ENCODE peak calls at places on chromosomes 7 and 10, in five cellular contexts. J is NCI-H1105 treated with DMSO at 0.1 percent for 48 hours, I is iPS-NIHi11, W is AML-193, Z is T-cell. E is an unnamed sample.

GRCh38 chr10:92110039-92110794 is 180.7 kb downstream of the CPEB3 start:
- DNase-seq in J (peak; percentile 55), I (no peak), W (no peak), Z (no peak), E (peak; percentile 8)

GRCh38 chr7:19972872-19973271 is 199.5 kb upstream of the TMEM196 start:
- DNase-seq in J (no peak), I (no peak), W (no peak), Z (no peak), E (no peak)

GRCh38 chr10:100646033-100646432 is 99.3 kb upstream of the PAX2 start:
- DNase-seq in J (no peak), I (no peak), W (no peak), Z (no peak), E (no peak)

GRCh38 chr10:65194555-65194954 is 1673.4 kb downstream of the REEP3 start:
- DNase-seq in J (no peak), I (no peak), W (no peak), Z (no peak), E (no peak)

GRCh38 chr7:42232275-42232674 is 4.7 kb downstream of the GLI3 start:
- DNase-seq in J (no peak), I (no peak), W (no peak), Z (no peak), E (no peak)

GRCh38 chr10:106310596-106310995 is 853.9 kb downstream of the SORCS1 start:
- DNase-seq in J (no peak), I (peak; percentile 61), W (no peak), Z (no peak), E (no peak)

GRCh38 chr7:107850671-107851070 is 40.3 kb upstream of the DLD start:
- DNase-seq in J (no peak), I (no peak), W (no peak), Z (no peak), E (no peak)

GRCh38 chr7:24572421-24573007 is 738 bp upstream of the PALS2 start:
- DNase-seq in J (peak; percentile 11), I (no peak), W (no peak), Z (no peak), E (no peak)

GRCh38 chr7:77893813-77894212 is 95.2 kb downstream of the PHTF2 start:
- DNase-seq in J (no peak), I (no peak), W (no peak), Z (no peak), E (no peak)

GRCh38 chr10:13743101-13743693 is 156.4 kb downstream of the PRPF18 start:
- DNase-seq in J (no peak), I (no peak), W (no peak), Z (no peak), E (no peak)

GRCh38 chr7:117793496-117793895 is 79.7 kb downstream of the CTTNBP2 start:
- DNase-seq in J (no peak), I (no peak), W (no peak), Z (no peak), E (no peak)

GRCh38 chr7:35988818-35989217 is 164.2 kb upstream of the EEPD1 start:
- DNase-seq in J (no peak), I (no peak), W (no peak), Z (no peak), E (no peak)

GRCh38 chr7:41146423-41146822 is 556.5 kb downstream of the INHBA start:
- DNase-seq in J (no peak), I (no peak), W (no peak), Z (no peak), E (no peak)

GRCh38 chr7:1819258-1819841 is 149.3 kb downstream of the ELFN1 start:
- DNase-seq in J (no peak), I (no peak), W (no peak), Z (no peak), E (no peak)

GRCh38 chr7:64959072-64959747 is 31.6 kb downstream of the ZNF117 start:
- DNase-seq in J (peak; percentile 95), I (peak; percentile 15), W (no peak), Z (no peak), E (peak; percentile 85)

GRCh38 chr10:43689955-43690771 is 41.5 kb upstream of the ZNF32 start:
- DNase-seq in J (peak; percentile 27), I (peak; percentile 94), W (peak; percentile 59), Z (peak; percentile 78), E (peak; percentile 8)

GRCh38 chr7:91777522-91777921 is 103.0 kb downstream of the MTERF1 start:
- DNase-seq in J (no peak), I (no peak), W (no peak), Z (no peak), E (no peak)

GRCh38 chr7:108296911-108297310 is 159.3 kb downstream of the NRCAM start:
- DNase-seq in J (no peak), I (no peak), W (no peak), Z (no peak), E (no peak)

GRCh38 chr10:79318369-79318768 is 28.9 kb upstream of the PPIF start:
- DNase-seq in J (no peak), I (no peak), W (no peak), Z (no peak), E (no peak)

GRCh38 chr7:138000081-138000701 is 1.7 kb downstream of the CREB3L2 start:
- DNase-seq in J (no peak), I (peak; percentile 31), W (peak; percentile 58), Z (no peak), E (peak; percentile 43)

GRCh38 chr10:97399843-97400545 is 1.1 kb downstream of the RRP12 start:
- DNase-seq in J (no peak), I (peak; percentile 41), W (peak; percentile 80), Z (no peak), E (no peak)

GRCh38 chr7:107890493-107890961 is 456 bp upstream of the DLD start:
- DNase-seq in J (peak; percentile 74), I (no peak), W (peak; percentile 33), Z (no peak), E (no peak)

GRCh38 chr10:99781734-99782429 is 558 bp upstream of the ABCC2 start:
- DNase-seq in J (no peak), I (no peak), W (no peak), Z (no peak), E (no peak)

GRCh38 chr10:25294032-25294926 is 119.5 kb downstream of the GPR158 start:
- DNase-seq in J (no peak), I (no peak), W (no peak), Z (no peak), E (no peak)

GRCh38 chr7:45394117-45394708 is 180.0 kb upstream of the ADCY1 start:
- DNase-seq in J (no peak), I (no peak), W (no peak), Z (no peak), E (no peak)

GRCh38 chr10:26367771-26368170 is 70.4 kb upstream of the APBB1IP start:
- DNase-seq in J (no peak), I (peak; percentile 77), W (peak; percentile 56), Z (peak; percentile 4), E (no peak)

GRCh38 chr7:29063231-29063630 is 83.1 kb downstream of the CPVL start:
- DNase-seq in J (no peak), I (no peak), W (no peak), Z (no peak), E (no peak)

GRCh38 chr7:1229334-1229935 is 3.2 kb upstream of the UNCX start:
- DNase-seq in J (no peak), I (no peak), W (no peak), Z (no peak), E (no peak)

GRCh38 chr7:84589012-84589411 is 394.4 kb upstream of the SEMA3A start:
- DNase-seq in J (no peak), I (no peak), W (no peak), Z (no peak), E (no peak)

GRCh38 chr7:68185641-68186040 is 1189.0 kb downstream of the TYW1 start:
- DNase-seq in J (peak; percentile 90), I (no peak), W (no peak), Z (no peak), E (no peak)

GRCh38 chr7:99644436-99644835 is 27.7 kb downstream of the ZSCAN25 start:
- DNase-seq in J (no peak), I (no peak), W (no peak), Z (no peak), E (no peak)